ENCODE peak calls at places on chromosome 19, in five cellular contexts. Q is cardiac muscle cell; T is CD8-positive, alpha-beta memory T cell; M is ovary; P is upper lobe of left lung. B is an unnamed sample.

GRCh38 chr19:34314437-34315313 is 50.3 kb upstream of the GPI start:
- DNase-seq in Q (no peak), T (no peak), M (no peak), P (no peak), B (no peak)

GRCh38 chr19:35549174-35549788 is 3.9 kb downstream of the TMEM147 start:
- DNase-seq in Q (peak; percentile 89), T (peak; percentile 48), M (peak; percentile 60), P (peak; percentile 55), B (no peak)

GRCh38 chr19:42185281-42185680 is 32.2 kb downstream of the DEDD2 start:
- DNase-seq in Q (no peak), T (no peak), M (no peak), P (peak; percentile 52), B (no peak)

GRCh38 chr19:42542791-42543190 is 14.5 kb upstream of the CEACAM1 start:
- DNase-seq in Q (no peak), T (no peak), M (no peak), P (no peak), B (no peak)

GRCh38 chr19:35404879-35405622 is 34.2 kb downstream of the GPR42 start:
- DNase-seq in Q (no peak), T (no peak), M (peak; percentile 39), P (no peak), B (no peak)

GRCh38 chr19:4066682-4067395 is at the start of gene ZBTB7A:
- DNase-seq in Q (peak; percentile 92), T (peak; percentile 76), M (peak; percentile 85), P (peak; percentile 93), B (peak; percentile 92)

GRCh38 chr19:39129116-39129515 is 3.5 kb downstream of the PAK4 start:
- DNase-seq in Q (no peak), T (no peak), M (no peak), P (no peak), B (no peak)

GRCh38 chr19:17950310-17951150 is 16.4 kb upstream of the KCNN1 start:
- DNase-seq in Q (peak; percentile 51), T (peak; percentile 68), M (no peak), P (no peak), B (no peak)

GRCh38 chr19:35104361-35104760 is 11.3 kb upstream of the FXYD3 start:
- DNase-seq in Q (no peak), T (no peak), M (no peak), P (no peak), B (no peak)

GRCh38 chr19:51256053-51256682 is 5.3 kb downstream of the SIGLECL1 start:
- DNase-seq in Q (no peak), T (no peak), M (no peak), P (no peak), B (no peak)

GRCh38 chr19:11342429-11342828 is 3.0 kb upstream of the RAB3D start:
- DNase-seq in Q (no peak), T (no peak), M (no peak), P (no peak), B (no peak)

GRCh38 chr19:11064831-11065303 is 24.4 kb upstream of the LDLR start:
- DNase-seq in Q (peak; percentile 9), T (no peak), M (peak; percentile 61), P (no peak), B (no peak)

GRCh38 chr19:31378404-31378803 is 29.2 kb upstream of the TSHZ3 start:
- DNase-seq in Q (no peak), T (no peak), M (peak; percentile 71), P (no peak), B (no peak)

GRCh38 chr19:50994129-50994528 is 7.3 kb downstream of the KLK8 start:
- DNase-seq in Q (no peak), T (no peak), M (no peak), P (no peak), B (no peak)

GRCh38 chr19:12721656-12722565 is 1.8 kb downstream of the TNPO2 start:
- DNase-seq in Q (peak; percentile 94), T (peak; percentile 45), M (peak; percentile 78), P (peak; percentile 65), B (peak; percentile 88)

GRCh38 chr19:48152552-48152951 is 17.6 kb downstream of the LIG1 start:
- DNase-seq in Q (peak; percentile 62), T (peak; percentile 54), M (peak; percentile 71), P (peak; percentile 45), B (peak; percentile 72)

GRCh38 chr19:45161715-45162463 is 1.1 kb upstream of the NKPD1 start:
- DNase-seq in Q (peak; percentile 80), T (no peak), M (no peak), P (no peak), B (no peak)

GRCh38 chr19:31349160-31349881 is at the start of gene TSHZ3:
- DNase-seq in Q (peak; percentile 61), T (peak; percentile 21), M (peak; percentile 91), P (peak; percentile 46), B (peak; percentile 90)

GRCh38 chr19:35689836-35690235 is 14.5 kb upstream of the ZBTB32 start:
- DNase-seq in Q (no peak), T (no peak), M (no peak), P (no peak), B (no peak)

GRCh38 chr19:18002347-18002850 is 5.6 kb upstream of the ARRDC2 start:
- DNase-seq in Q (no peak), T (no peak), M (no peak), P (peak; percentile 67), B (peak; percentile 57)

GRCh38 chr19:5492281-5492812 is 37.1 kb downstream of the ZNRF4 start:
- DNase-seq in Q (no peak), T (no peak), M (no peak), P (no peak), B (no peak)

GRCh38 chr19:38377052-38377451 is 2.7 kb downstream of the PSMD8 start:
- DNase-seq in Q (no peak), T (no peak), M (no peak), P (no peak), B (no peak)

GRCh38 chr19:15452111-15453047 is 2.6 kb upstream of the WIZ start:
- DNase-seq in Q (peak; percentile 90), T (peak; percentile 34), M (peak; percentile 94), P (peak; percentile 86), B (peak; percentile 95)

GRCh38 chr19:53945998-53946397 is 16.7 kb upstream of the CACNG8 start:
- DNase-seq in Q (no peak), T (no peak), M (no peak), P (no peak), B (no peak)

GRCh38 chr19:40466219-40467006 is at the start of gene SPTBN4:
- DNase-seq in Q (no peak), T (peak; percentile 80), M (peak; percentile 48), P (peak; percentile 25), B (peak; percentile 46)

GRCh38 chr19:19661675-19662251 is 1.7 kb downstream of the ATP13A1 start:
- DNase-seq in Q (no peak), T (peak; percentile 35), M (no peak), P (no peak), B (no peak)

GRCh38 chr19:34316741-34317241 is 48.2 kb upstream of the GPI start:
- DNase-seq in Q (no peak), T (no peak), M (no peak), P (no peak), B (no peak)

GRCh38 chr19:19745496-19746285 is 12.8 kb upstream of the ZNF14 start:
- DNase-seq in Q (no peak), T (no peak), M (no peak), P (no peak), B (no peak)

DNA sequence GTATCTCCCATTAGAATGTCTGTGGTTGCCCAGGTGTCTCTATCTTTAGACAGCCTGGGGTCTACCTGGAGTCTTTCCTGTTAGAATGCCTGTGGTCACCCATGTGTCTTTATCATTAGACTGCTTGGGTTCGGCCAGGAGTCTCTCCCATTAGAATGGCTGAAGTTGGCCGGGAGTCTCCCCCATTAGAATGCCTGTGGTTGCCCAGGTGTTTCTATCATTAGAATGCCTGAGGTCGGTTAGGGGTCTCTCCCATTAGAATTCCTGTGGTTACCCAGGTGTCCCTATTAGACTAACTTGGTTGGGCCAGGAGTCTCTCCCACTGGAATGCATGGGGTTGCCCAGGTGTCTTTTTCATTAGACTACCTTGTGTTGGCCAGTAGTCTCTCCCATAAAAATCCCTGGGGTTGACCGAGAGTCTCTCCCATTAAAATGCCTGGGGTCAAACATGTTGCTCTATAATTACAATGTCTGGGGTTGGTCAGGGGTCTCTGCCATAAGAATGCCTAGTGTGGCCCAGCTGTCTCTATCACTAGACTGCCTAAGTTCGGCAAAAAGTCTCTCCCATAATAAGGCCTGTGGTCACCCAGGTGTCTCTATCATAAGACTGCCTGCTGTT is 1448.7 kb downstream of the UQCRFS1 start:
- DNase-seq in Q (no peak), T (no peak), M (no peak), P (no peak), B (no peak)
- H3K9me3 ChIP-seq in Q (no peaks in the 10 kb centered on the region), T (peaks cover 30% of the 10 kb centered on the region), M (no peaks in the 10 kb centered on the region), P (peaks cover 68% of the 10 kb centered on the region), B (peaks cover 86% of the 10 kb centered on the region)

DNA sequence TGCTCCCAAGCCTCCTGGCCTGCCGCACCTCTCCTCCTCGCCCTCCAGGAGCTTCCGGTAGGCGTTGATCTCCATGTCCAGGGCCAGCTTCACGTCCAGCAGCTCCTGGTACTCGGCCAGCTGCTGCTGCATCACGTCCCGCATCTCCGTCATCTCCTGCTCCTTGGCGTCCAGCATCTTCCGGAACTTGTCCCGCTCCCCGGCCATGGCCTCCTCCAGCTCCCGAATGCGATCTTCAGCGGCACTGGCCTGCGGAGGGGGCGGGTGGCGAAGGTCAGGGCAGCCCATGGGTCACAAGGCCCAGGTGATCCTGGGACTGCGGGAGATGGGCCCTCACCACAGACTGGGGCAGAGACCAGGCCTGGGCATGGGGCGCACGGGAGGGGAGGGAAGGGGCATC is 6.9 kb upstream of the TIMM13 start:
- DNase-seq in Q (no peak), T (no peak), M (no peak), P (no peak), B (no peak)
- H3K36me3 ChIP-seq in Q (peaks cover 27% of the 10 kb centered on the region), T (no peaks in the 10 kb centered on the region), M (no peaks in the 10 kb centered on the region), P (peaks cover 65% of the 10 kb centered on the region), B (peaks cover 38% of the 10 kb centered on the region)

DNA sequence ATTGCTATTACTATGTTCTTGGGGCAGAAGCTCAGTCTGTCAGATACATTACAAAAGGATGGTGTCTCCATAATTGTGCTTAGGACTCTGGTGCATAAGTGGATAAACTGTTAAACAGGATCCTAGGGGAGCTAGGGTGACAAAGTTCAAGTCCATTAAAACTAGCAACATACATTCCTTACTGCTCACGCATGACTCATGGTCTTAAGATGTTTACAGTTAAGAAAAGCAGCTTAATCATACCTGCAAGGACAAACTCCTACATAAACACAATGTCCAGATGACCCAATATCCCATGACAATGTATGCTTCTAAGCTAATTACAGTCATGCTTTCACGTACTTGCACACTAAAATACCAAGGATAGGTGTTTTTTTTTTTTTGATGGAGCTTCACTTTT is 3.5 kb upstream of the ZNF701 start:
- DNase-seq in Q (no peak), T (no peak), M (no peak), P (no peak), B (no peak)
- H3K27ac ChIP-seq in Q (no peak overlapping the region), T (no peak overlapping the region), M (no peak overlapping the region), P (no peak overlapping the region), B (no peak overlapping the region)

DNA sequence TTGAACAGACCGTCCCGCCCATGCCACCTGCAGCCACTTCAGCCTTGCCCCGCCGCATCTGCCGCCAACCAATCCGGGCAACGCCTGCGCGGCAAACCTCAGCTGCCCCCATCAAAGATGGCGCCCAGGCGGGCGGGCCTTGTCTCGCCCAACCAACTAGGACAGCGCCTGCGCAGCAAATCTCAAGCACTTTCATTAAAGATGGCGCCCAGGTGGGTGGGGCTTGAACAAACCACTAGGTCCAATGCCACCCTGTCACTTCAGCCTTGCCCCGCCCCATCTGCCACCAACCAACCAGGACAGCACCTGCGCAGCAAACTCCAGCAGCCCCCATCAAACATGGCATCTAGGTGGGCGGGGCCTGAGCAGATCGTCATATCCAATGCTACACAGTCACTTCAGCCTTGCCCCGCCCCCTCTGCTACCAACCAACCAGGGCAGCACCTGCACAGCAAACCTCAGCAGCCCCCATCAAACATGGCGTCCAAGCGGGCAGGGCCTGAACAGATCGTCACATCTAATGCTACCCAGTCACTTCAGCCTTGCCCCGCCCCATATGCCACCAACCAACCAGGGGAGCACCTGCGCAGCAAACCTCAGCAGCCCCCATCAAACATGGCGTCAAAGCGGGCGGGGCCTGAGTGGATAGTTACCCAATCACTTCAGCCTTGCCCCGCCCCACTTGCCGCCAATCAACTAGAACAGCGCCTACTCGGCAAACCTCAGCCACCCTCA is 1.4 kb downstream of the PEG3 start:
- DNase-seq in Q (no peak), T (no peak), M (peak; percentile 99), P (peak; percentile 96), B (peak; percentile 100)
- H3K9me3 ChIP-seq in Q (no peaks in the 10 kb centered on the region), T (no peaks in the 10 kb centered on the region), M (no peaks in the 10 kb centered on the region), P (peaks cover 32% of the 10 kb centered on the region), B (no peaks in the 10 kb centered on the region)

B was measured in tibial artery.